ENCODE peak calls at places on chromosome 17, in six cellular contexts. One of them, this sample, is unnamed.

GRCh38 chr17:7203391-7203790 is 16.2 kb downstream of the DLG4 start:
- DNase-seq in neural progenitor cell: no peak
- DNase-seq in tibial nerve: no peak
- DNase-seq in CD8-positive, alpha-beta T cell: no peak
- DNase-seq in OCI-LY7: no peak
- DNase-seq in transverse colon: no peak
- DNase-seq in this sample: no peak

GRCh38 chr17:45941395-45941794 is 47.0 kb downstream of the MAPT start:
- DNase-seq in neural progenitor cell: no peak
- DNase-seq in tibial nerve: no peak
- DNase-seq in CD8-positive, alpha-beta T cell: no peak
- DNase-seq in OCI-LY7: no peak
- DNase-seq in transverse colon: no peak
- DNase-seq in this sample: no peak

GRCh38 chr17:64384253-64385186 is 6.1 kb downstream of the PECAM1 start:
- DNase-seq in neural progenitor cell: no peak
- DNase-seq in tibial nerve: no peak
- DNase-seq in CD8-positive, alpha-beta T cell: no peak
- DNase-seq in OCI-LY7: no peak
- DNase-seq in transverse colon: no peak
- DNase-seq in this sample: no peak

GRCh38 chr17:77285594-77286390 is 145.0 kb downstream of the SEC14L1 start:
- DNase-seq in neural progenitor cell: no peak
- DNase-seq in tibial nerve: no peak
- DNase-seq in CD8-positive, alpha-beta T cell: no peak
- DNase-seq in OCI-LY7: no peak
- DNase-seq in transverse colon: peak; percentile 81
- DNase-seq in this sample: peak; percentile 65

GRCh38 chr17:75647061-75647460 is 13.8 kb downstream of the SMIM5 start:
- DNase-seq in neural progenitor cell: no peak
- DNase-seq in tibial nerve: no peak
- DNase-seq in CD8-positive, alpha-beta T cell: no peak
- DNase-seq in OCI-LY7: no peak
- DNase-seq in transverse colon: no peak
- DNase-seq in this sample: no peak

GRCh38 chr17:29078183-29079045 is 35.5 kb downstream of the PIPOX start:
- DNase-seq in neural progenitor cell: no peak
- DNase-seq in tibial nerve: no peak
- DNase-seq in CD8-positive, alpha-beta T cell: no peak
- DNase-seq in OCI-LY7: no peak
- DNase-seq in transverse colon: no peak
- DNase-seq in this sample: no peak

GRCh38 chr17:75059369-75060345 is 12.6 kb downstream of the KCTD2 start:
- DNase-seq in neural progenitor cell: no peak
- DNase-seq in tibial nerve: no peak
- DNase-seq in CD8-positive, alpha-beta T cell: no peak
- DNase-seq in OCI-LY7: peak; percentile 42
- DNase-seq in transverse colon: no peak
- DNase-seq in this sample: no peak

GRCh38 chr17:45129426-45129939 is 2.8 kb downstream of the PLCD3 start:
- DNase-seq in neural progenitor cell: peak; percentile 70
- DNase-seq in tibial nerve: no peak
- DNase-seq in CD8-positive, alpha-beta T cell: no peak
- DNase-seq in OCI-LY7: no peak
- DNase-seq in transverse colon: peak; percentile 58
- DNase-seq in this sample: peak; percentile 87

GRCh38 chr17:37273419-37274051 is 102.2 kb upstream of the C17orf78 start:
- DNase-seq in neural progenitor cell: peak; percentile 28
- DNase-seq in tibial nerve: no peak
- DNase-seq in CD8-positive, alpha-beta T cell: no peak
- DNase-seq in OCI-LY7: no peak
- DNase-seq in transverse colon: no peak
- DNase-seq in this sample: no peak

GRCh38 chr17:13562271-13562800 is 39.4 kb downstream of the HS3ST3A1 start:
- DNase-seq in neural progenitor cell: no peak
- DNase-seq in tibial nerve: no peak
- DNase-seq in CD8-positive, alpha-beta T cell: no peak
- DNase-seq in OCI-LY7: no peak
- DNase-seq in transverse colon: no peak
- DNase-seq in this sample: peak; percentile 43

GRCh38 chr17:7803981-7804380 is 30.0 kb upstream of the KDM6B start:
- DNase-seq in neural progenitor cell: no peak
- DNase-seq in tibial nerve: no peak
- DNase-seq in CD8-positive, alpha-beta T cell: no peak
- DNase-seq in OCI-LY7: no peak
- DNase-seq in transverse colon: peak; percentile 85
- DNase-seq in this sample: no peak

GRCh38 chr17:229130-229944 is 47.9 kb upstream of the DOC2B start:
- DNase-seq in neural progenitor cell: no peak
- DNase-seq in tibial nerve: no peak
- DNase-seq in CD8-positive, alpha-beta T cell: no peak
- DNase-seq in OCI-LY7: no peak
- DNase-seq in transverse colon: peak; percentile 2
- DNase-seq in this sample: peak; percentile 21

GRCh38 chr17:73021771-73022170 is 70.7 kb downstream of the SLC39A11 start:
- DNase-seq in neural progenitor cell: no peak
- DNase-seq in tibial nerve: no peak
- DNase-seq in CD8-positive, alpha-beta T cell: no peak
- DNase-seq in OCI-LY7: no peak
- DNase-seq in transverse colon: no peak
- DNase-seq in this sample: no peak

GRCh38 chr17:13727441-13728171 is 125.9 kb upstream of the HS3ST3A1 start:
- DNase-seq in neural progenitor cell: no peak
- DNase-seq in tibial nerve: no peak
- DNase-seq in CD8-positive, alpha-beta T cell: no peak
- DNase-seq in OCI-LY7: no peak
- DNase-seq in transverse colon: no peak
- DNase-seq in this sample: no peak

GRCh38 chr17:6534846-6535514 is 21.4 kb downstream of the PITPNM3 start:
- DNase-seq in neural progenitor cell: no peak
- DNase-seq in tibial nerve: no peak
- DNase-seq in CD8-positive, alpha-beta T cell: no peak
- DNase-seq in OCI-LY7: no peak
- DNase-seq in transverse colon: no peak
- DNase-seq in this sample: no peak

GRCh38 chr17:17749025-17749772 is 67.9 kb downstream of the RAI1 start:
- DNase-seq in neural progenitor cell: peak; percentile 31
- DNase-seq in tibial nerve: no peak
- DNase-seq in CD8-positive, alpha-beta T cell: no peak
- DNase-seq in OCI-LY7: peak; percentile 61
- DNase-seq in transverse colon: no peak
- DNase-seq in this sample: no peak
- H3K4me3 ChIP-seq in neural progenitor cell: no peak overlapping the region
- H3K4me3 ChIP-seq in tibial nerve: no peak overlapping the region
- H3K4me3 ChIP-seq in CD8-positive, alpha-beta T cell: no peak overlapping the region
- H3K4me3 ChIP-seq in OCI-LY7: peak overlapping the region; percentile 41
- H3K4me3 ChIP-seq in transverse colon: no peak overlapping the region
- H3K4me3 ChIP-seq in this sample: no peak overlapping the region

DNA sequence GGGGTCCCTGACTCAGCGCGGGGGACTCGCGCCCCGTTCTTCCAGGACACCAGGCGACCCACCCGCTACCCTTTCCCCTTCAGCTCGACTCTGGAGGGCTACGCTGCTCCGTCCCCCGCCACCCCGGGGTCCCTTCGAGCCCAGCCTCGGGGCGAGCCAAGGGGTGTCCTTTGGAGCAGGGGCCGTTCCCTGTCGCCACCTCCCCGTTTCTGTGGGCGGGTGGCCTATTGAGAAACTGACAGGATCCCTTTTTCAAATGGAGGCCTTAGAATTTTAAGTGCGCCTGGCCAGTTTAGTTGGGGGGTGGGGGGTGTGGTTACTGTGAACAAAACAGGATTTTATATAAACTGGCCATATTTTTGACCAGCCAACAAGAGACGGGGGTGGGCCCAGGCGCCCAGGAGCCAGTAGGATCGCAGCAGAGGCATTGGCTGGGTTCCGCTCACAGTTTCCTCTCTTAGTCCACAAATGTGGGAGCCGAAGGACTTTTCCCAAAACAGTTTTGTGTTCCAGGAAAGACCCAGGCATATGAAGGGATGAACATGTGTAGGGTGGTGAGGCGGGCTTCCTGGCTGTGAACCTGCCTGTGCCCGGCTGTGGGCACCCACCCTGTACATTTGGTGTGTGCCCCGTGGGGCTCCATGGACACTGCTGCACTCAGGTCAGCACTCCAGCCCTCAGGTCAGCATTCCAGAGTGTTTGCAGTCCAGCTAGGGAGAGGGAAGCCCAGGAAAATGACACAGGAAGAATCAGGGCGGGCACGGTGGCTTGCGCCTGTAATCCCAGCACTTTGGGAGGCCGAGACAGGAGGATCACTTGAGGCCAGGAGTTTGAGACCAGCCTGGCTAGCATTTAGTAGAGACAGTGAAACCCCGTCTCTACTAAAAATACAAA is 722 bp upstream of the TIMP2 start:
- DNase-seq in neural progenitor cell: peak; percentile 45
- DNase-seq in tibial nerve: peak; percentile 87
- DNase-seq in CD8-positive, alpha-beta T cell: no peak
- DNase-seq in OCI-LY7: no peak
- DNase-seq in transverse colon: peak; percentile 73
- DNase-seq in this sample: peak; percentile 88
- H3K4me3 ChIP-seq in neural progenitor cell: peak overlapping the region; percentile 91
- H3K4me3 ChIP-seq in tibial nerve: peak overlapping the region; percentile 83
- H3K4me3 ChIP-seq in CD8-positive, alpha-beta T cell: no peak overlapping the region
- H3K4me3 ChIP-seq in OCI-LY7: no peak overlapping the region
- H3K4me3 ChIP-seq in transverse colon: peak overlapping the region; percentile 70
- H3K4me3 ChIP-seq in this sample: peak overlapping the region; percentile 70

GRCh38 chr17:2180768-2181167 is 122.8 kb downstream of the SMG6 start:
- DNase-seq in neural progenitor cell: no peak
- DNase-seq in tibial nerve: no peak
- DNase-seq in CD8-positive, alpha-beta T cell: no peak
- DNase-seq in OCI-LY7: no peak
- DNase-seq in transverse colon: no peak
- DNase-seq in this sample: no peak

GRCh38 chr17:2177235-2177811 is 122.4 kb downstream of the HIC1 start:
- DNase-seq in neural progenitor cell: no peak
- DNase-seq in tibial nerve: no peak
- DNase-seq in CD8-positive, alpha-beta T cell: no peak
- DNase-seq in OCI-LY7: no peak
- DNase-seq in transverse colon: no peak
- DNase-seq in this sample: no peak

GRCh38 chr17:2179615-2180295 is 123.8 kb downstream of the SMG6 start:
- DNase-seq in neural progenitor cell: no peak
- DNase-seq in tibial nerve: peak; percentile 84
- DNase-seq in CD8-positive, alpha-beta T cell: no peak
- DNase-seq in OCI-LY7: no peak
- DNase-seq in transverse colon: peak; percentile 67
- DNase-seq in this sample: peak; percentile 83

GRCh38 chr17:2176484-2177175 is 121.7 kb downstream of the HIC1 start:
- DNase-seq in neural progenitor cell: no peak
- DNase-seq in tibial nerve: no peak
- DNase-seq in CD8-positive, alpha-beta T cell: no peak
- DNase-seq in OCI-LY7: no peak
- DNase-seq in transverse colon: no peak
- DNase-seq in this sample: no peak

DNA sequence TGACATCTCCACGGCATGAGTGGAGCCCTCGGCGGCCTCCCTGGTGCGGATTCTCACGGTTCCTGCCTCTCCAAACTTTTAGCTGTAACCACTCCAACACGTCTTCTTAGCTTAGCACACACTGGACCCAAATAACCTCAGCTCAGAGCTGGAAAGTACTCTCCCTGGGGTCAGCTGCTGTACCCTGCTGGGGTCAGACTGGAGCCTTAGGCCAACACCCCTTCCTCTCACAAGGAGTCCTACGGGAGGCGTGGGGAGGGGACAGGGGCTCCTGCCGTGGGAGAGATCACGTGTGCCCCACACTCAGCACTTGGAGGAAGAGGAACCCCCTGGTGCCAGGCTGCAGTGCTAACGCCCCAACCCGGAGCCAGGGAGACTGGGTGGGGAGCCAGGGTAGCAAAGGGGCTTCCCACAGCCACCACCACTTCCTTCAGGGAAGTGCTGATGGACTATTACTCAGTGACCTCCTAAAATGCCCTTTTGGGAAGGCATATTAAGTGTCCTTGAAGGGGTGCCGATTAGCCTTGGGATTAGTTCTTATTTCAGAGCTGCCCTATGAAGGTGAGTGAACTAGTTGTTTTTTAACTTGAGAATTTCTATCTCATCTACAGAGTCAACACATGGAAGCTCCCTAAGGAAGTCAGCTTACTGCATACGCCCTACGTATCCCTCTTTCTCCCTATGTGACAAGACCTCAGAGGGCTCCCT is 124.0 kb downstream of the HIC1 start:
- DNase-seq in neural progenitor cell: no peak
- DNase-seq in tibial nerve: no peak
- DNase-seq in CD8-positive, alpha-beta T cell: no peak
- DNase-seq in OCI-LY7: no peak
- DNase-seq in transverse colon: no peak
- DNase-seq in this sample: peak; percentile 22
- H3K4me3 ChIP-seq in neural progenitor cell: no peak overlapping the region
- H3K4me3 ChIP-seq in tibial nerve: no peak overlapping the region
- H3K4me3 ChIP-seq in CD8-positive, alpha-beta T cell: no peak overlapping the region
- H3K4me3 ChIP-seq in OCI-LY7: no peak overlapping the region
- H3K4me3 ChIP-seq in transverse colon: no peak overlapping the region
- H3K4me3 ChIP-seq in this sample: no peak overlapping the region

GRCh38 chr17:78723001-78723796 is 58.9 kb downstream of the CYTH1 start:
- DNase-seq in neural progenitor cell: peak; percentile 86
- DNase-seq in tibial nerve: no peak
- DNase-seq in CD8-positive, alpha-beta T cell: no peak
- DNase-seq in OCI-LY7: no peak
- DNase-seq in transverse colon: peak; percentile 41
- DNase-seq in this sample: peak; percentile 45
- H3K4me3 ChIP-seq in neural progenitor cell: peak overlapping the region; percentile 49
- H3K4me3 ChIP-seq in tibial nerve: peak overlapping the region; percentile 38
- H3K4me3 ChIP-seq in CD8-positive, alpha-beta T cell: no peak overlapping the region
- H3K4me3 ChIP-seq in OCI-LY7: peak overlapping the region; percentile 52
- H3K4me3 ChIP-seq in transverse colon: peak overlapping the region; percentile 15
- H3K4me3 ChIP-seq in this sample: peak overlapping the region; percentile 54

DNA sequence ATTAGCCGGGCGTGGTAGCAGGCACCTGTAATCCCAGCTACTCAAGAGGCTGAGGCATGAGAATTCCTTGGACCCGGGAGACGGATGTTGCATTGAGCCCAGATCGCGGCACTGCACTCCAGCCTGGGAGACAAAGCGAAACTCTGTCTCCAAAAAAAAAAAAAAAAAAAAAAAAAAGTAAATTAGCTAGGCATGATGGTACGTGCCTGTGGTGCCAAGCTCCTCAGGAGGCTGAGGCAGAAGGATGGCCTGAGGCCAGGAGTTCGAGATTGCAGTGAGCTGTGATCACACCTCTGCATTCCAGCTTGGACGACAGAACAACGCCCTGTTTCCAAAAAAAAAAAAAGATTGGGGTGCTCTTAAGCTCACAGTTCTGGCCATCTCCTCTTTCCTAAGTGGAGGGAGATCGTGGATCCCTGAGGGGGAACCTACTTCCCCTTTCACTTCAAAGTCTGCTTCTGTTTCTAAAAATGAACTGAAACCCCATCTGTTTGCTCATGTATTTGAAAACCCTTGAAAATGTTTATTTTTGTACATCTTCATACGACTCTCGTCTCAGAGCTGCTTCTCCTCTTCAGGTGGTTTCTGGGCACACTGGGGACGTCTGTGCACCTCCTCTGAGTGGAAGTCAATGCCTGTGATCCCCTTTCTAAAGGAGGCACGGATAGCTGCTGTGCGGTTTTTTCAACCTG is 138.7 kb downstream of the PRKCA start:
- DNase-seq in neural progenitor cell: no peak
- DNase-seq in tibial nerve: no peak
- DNase-seq in CD8-positive, alpha-beta T cell: no peak
- DNase-seq in OCI-LY7: peak; percentile 91
- DNase-seq in transverse colon: no peak
- DNase-seq in this sample: no peak
- H3K4me3 ChIP-seq in neural progenitor cell: no peak overlapping the region
- H3K4me3 ChIP-seq in tibial nerve: no peak overlapping the region
- H3K4me3 ChIP-seq in CD8-positive, alpha-beta T cell: no peak overlapping the region
- H3K4me3 ChIP-seq in OCI-LY7: peak overlapping the region; percentile 61
- H3K4me3 ChIP-seq in transverse colon: peak overlapping the region; percentile 12
- H3K4me3 ChIP-seq in this sample: no peak overlapping the region

GRCh38 chr17:19744922-19745757 is 3.0 kb downstream of the ALDH3A1 start:
- DNase-seq in neural progenitor cell: peak; percentile 95
- DNase-seq in tibial nerve: peak; percentile 95
- DNase-seq in CD8-positive, alpha-beta T cell: peak; percentile 79
- DNase-seq in OCI-LY7: peak; percentile 73
- DNase-seq in transverse colon: peak; percentile 96
- DNase-seq in this sample: peak; percentile 96
- H3K4me3 ChIP-seq in neural progenitor cell: peak overlapping the region; percentile 48
- H3K4me3 ChIP-seq in tibial nerve: peak overlapping the region; percentile 55
- H3K4me3 ChIP-seq in CD8-positive, alpha-beta T cell: peak overlapping the region; percentile 31
- H3K4me3 ChIP-seq in OCI-LY7: peak overlapping the region; percentile 58
- H3K4me3 ChIP-seq in transverse colon: peak overlapping the region; percentile 46
- H3K4me3 ChIP-seq in this sample: peak overlapping the region; percentile 68